ENCODE peak calls at places on chromosomes 1 and 21, in ten cellular contexts. One of them, this sample, is unnamed.

GRCh38 chr1:55127827-55128343 is 87.3 kb downstream of the USP24 start:
- DNase-seq in RWPE1: no peak
- DNase-seq in GM13976: peak
- DNase-seq in K562: no peak
- DNase-seq in astrocyte of the spinal cord: peak
- DNase-seq in GM06990: peak
- DNase-seq in CD8-positive, alpha-beta T cell: no peak
- DNase-seq in CD4-positive, alpha-beta T cell: no peak
- DNase-seq in cardiac muscle cell: no peak
- DNase-seq in thoracic aorta: no peak
- DNase-seq in this sample: no peak

GRCh38 chr21:42235593-42235992 is 16.7 kb downstream of the ABCG1 start:
- DNase-seq in RWPE1: no peak
- DNase-seq in GM13976: no peak
- DNase-seq in K562: peak
- DNase-seq in astrocyte of the spinal cord: no peak
- DNase-seq in GM06990: no peak
- DNase-seq in CD8-positive, alpha-beta T cell: no peak
- DNase-seq in CD4-positive, alpha-beta T cell: no peak
- DNase-seq in cardiac muscle cell: no peak
- DNase-seq in thoracic aorta: no peak
- DNase-seq in this sample: no peak

GRCh38 chr1:210232524-210233215 is at the start of gene SERTAD4:
- DNase-seq in RWPE1: peak
- DNase-seq in GM13976: peak
- DNase-seq in K562: no peak
- DNase-seq in astrocyte of the spinal cord: peak
- DNase-seq in GM06990: no peak
- DNase-seq in CD8-positive, alpha-beta T cell: no peak
- DNase-seq in CD4-positive, alpha-beta T cell: no peak
- DNase-seq in cardiac muscle cell: peak
- DNase-seq in thoracic aorta: no peak
- DNase-seq in this sample: no peak

GRCh38 chr1:89525169-89525855 is 683 bp downstream of the LRRC8B start:
- DNase-seq in RWPE1: no peak
- DNase-seq in GM13976: peak
- DNase-seq in K562: peak
- DNase-seq in astrocyte of the spinal cord: no peak
- DNase-seq in GM06990: no peak
- DNase-seq in CD8-positive, alpha-beta T cell: peak
- DNase-seq in CD4-positive, alpha-beta T cell: peak
- DNase-seq in cardiac muscle cell: peak
- DNase-seq in thoracic aorta: no peak
- DNase-seq in this sample: peak

GRCh38 chr1:89365206-89365605 is 1.3 kb downstream of the GBP6 start:
- DNase-seq in RWPE1: no peak
- DNase-seq in GM13976: no peak
- DNase-seq in K562: no peak
- DNase-seq in astrocyte of the spinal cord: no peak
- DNase-seq in GM06990: no peak
- DNase-seq in CD8-positive, alpha-beta T cell: no peak
- DNase-seq in CD4-positive, alpha-beta T cell: no peak
- DNase-seq in cardiac muscle cell: no peak
- DNase-seq in thoracic aorta: no peak
- DNase-seq in this sample: no peak

GRCh38 chr1:225911207-225912130 is 12.6 kb downstream of the PYCR2 start:
- DNase-seq in RWPE1: no peak
- DNase-seq in GM13976: peak
- DNase-seq in K562: peak
- DNase-seq in astrocyte of the spinal cord: peak
- DNase-seq in GM06990: peak
- DNase-seq in CD8-positive, alpha-beta T cell: peak
- DNase-seq in CD4-positive, alpha-beta T cell: peak
- DNase-seq in cardiac muscle cell: peak
- DNase-seq in thoracic aorta: no peak
- DNase-seq in this sample: peak

GRCh38 chr1:25695066-25695990 is 78.7 kb downstream of the MAN1C1 start:
- DNase-seq in RWPE1: peak
- DNase-seq in GM13976: no peak
- DNase-seq in K562: peak
- DNase-seq in astrocyte of the spinal cord: peak
- DNase-seq in GM06990: no peak
- DNase-seq in CD8-positive, alpha-beta T cell: no peak
- DNase-seq in CD4-positive, alpha-beta T cell: no peak
- DNase-seq in cardiac muscle cell: peak
- DNase-seq in thoracic aorta: peak
- DNase-seq in this sample: no peak

GRCh38 chr1:23263380-23263887 is 46.1 kb upstream of the HTR1D start:
- DNase-seq in RWPE1: no peak
- DNase-seq in GM13976: no peak
- DNase-seq in K562: no peak
- DNase-seq in astrocyte of the spinal cord: no peak
- DNase-seq in GM06990: no peak
- DNase-seq in CD8-positive, alpha-beta T cell: no peak
- DNase-seq in CD4-positive, alpha-beta T cell: no peak
- DNase-seq in cardiac muscle cell: no peak
- DNase-seq in thoracic aorta: no peak
- DNase-seq in this sample: no peak

GRCh38 chr21:42513151-42513984 is at the start of gene SLC37A1:
- DNase-seq in RWPE1: peak
- DNase-seq in GM13976: peak
- DNase-seq in K562: peak
- DNase-seq in astrocyte of the spinal cord: no peak
- DNase-seq in GM06990: peak
- DNase-seq in CD8-positive, alpha-beta T cell: no peak
- DNase-seq in CD4-positive, alpha-beta T cell: peak
- DNase-seq in cardiac muscle cell: peak
- DNase-seq in thoracic aorta: no peak
- DNase-seq in this sample: peak

GRCh38 chr1:18913065-18913502 is 10.7 kb upstream of the ALDH4A1 start:
- DNase-seq in RWPE1: peak
- DNase-seq in GM13976: peak
- DNase-seq in K562: peak
- DNase-seq in astrocyte of the spinal cord: peak
- DNase-seq in GM06990: peak
- DNase-seq in CD8-positive, alpha-beta T cell: peak
- DNase-seq in CD4-positive, alpha-beta T cell: peak
- DNase-seq in cardiac muscle cell: peak
- DNase-seq in thoracic aorta: no peak
- DNase-seq in this sample: peak

GRCh38 chr1:198018529-198018928 is 101.4 kb downstream of the LHX9 start:
- DNase-seq in RWPE1: peak
- DNase-seq in GM13976: no peak
- DNase-seq in K562: no peak
- DNase-seq in astrocyte of the spinal cord: peak
- DNase-seq in GM06990: no peak
- DNase-seq in CD8-positive, alpha-beta T cell: no peak
- DNase-seq in CD4-positive, alpha-beta T cell: no peak
- DNase-seq in cardiac muscle cell: no peak
- DNase-seq in thoracic aorta: no peak
- DNase-seq in this sample: no peak

GRCh38 chr1:118486213-118486612 is 301.2 kb upstream of the SPAG17 start:
- DNase-seq in RWPE1: peak
- DNase-seq in GM13976: no peak
- DNase-seq in K562: no peak
- DNase-seq in astrocyte of the spinal cord: no peak
- DNase-seq in GM06990: no peak
- DNase-seq in CD8-positive, alpha-beta T cell: no peak
- DNase-seq in CD4-positive, alpha-beta T cell: no peak
- DNase-seq in cardiac muscle cell: no peak
- DNase-seq in thoracic aorta: no peak
- DNase-seq in this sample: no peak

GRCh38 chr1:223363856-223364684 is at the start of gene SUSD4:
- DNase-seq in RWPE1: peak
- DNase-seq in GM13976: peak
- DNase-seq in K562: peak
- DNase-seq in astrocyte of the spinal cord: no peak
- DNase-seq in GM06990: peak
- DNase-seq in CD8-positive, alpha-beta T cell: peak
- DNase-seq in CD4-positive, alpha-beta T cell: peak
- DNase-seq in cardiac muscle cell: peak
- DNase-seq in thoracic aorta: no peak
- DNase-seq in this sample: peak

GRCh38 chr1:183289104-183289503 is 103.0 kb downstream of the LAMC2 start:
- DNase-seq in RWPE1: no peak
- DNase-seq in GM13976: no peak
- DNase-seq in K562: no peak
- DNase-seq in astrocyte of the spinal cord: no peak
- DNase-seq in GM06990: no peak
- DNase-seq in CD8-positive, alpha-beta T cell: no peak
- DNase-seq in CD4-positive, alpha-beta T cell: no peak
- DNase-seq in cardiac muscle cell: no peak
- DNase-seq in thoracic aorta: no peak
- DNase-seq in this sample: no peak

GRCh38 chr21:23930565-23930964 is 1676.7 kb downstream of the MRPL39 start:
- DNase-seq in RWPE1: no peak
- DNase-seq in GM13976: no peak
- DNase-seq in K562: no peak
- DNase-seq in astrocyte of the spinal cord: no peak
- DNase-seq in GM06990: no peak
- DNase-seq in CD8-positive, alpha-beta T cell: no peak
- DNase-seq in CD4-positive, alpha-beta T cell: no peak
- DNase-seq in cardiac muscle cell: no peak
- DNase-seq in thoracic aorta: no peak
- DNase-seq in this sample: no peak

GRCh38 chr21:23936991-23937390 is 1670.3 kb downstream of the MRPL39 start:
- DNase-seq in RWPE1: no peak
- DNase-seq in GM13976: no peak
- DNase-seq in K562: no peak
- DNase-seq in astrocyte of the spinal cord: no peak
- DNase-seq in GM06990: no peak
- DNase-seq in CD8-positive, alpha-beta T cell: no peak
- DNase-seq in CD4-positive, alpha-beta T cell: no peak
- DNase-seq in cardiac muscle cell: no peak
- DNase-seq in thoracic aorta: no peak
- DNase-seq in this sample: no peak

GRCh38 chr21:23939369-23940065 is 1667.8 kb downstream of the MRPL39 start:
- DNase-seq in RWPE1: no peak
- DNase-seq in GM13976: no peak
- DNase-seq in K562: no peak
- DNase-seq in astrocyte of the spinal cord: no peak
- DNase-seq in GM06990: no peak
- DNase-seq in CD8-positive, alpha-beta T cell: no peak
- DNase-seq in CD4-positive, alpha-beta T cell: no peak
- DNase-seq in cardiac muscle cell: no peak
- DNase-seq in thoracic aorta: no peak
- DNase-seq in this sample: no peak

GRCh38 chr21:23936224-23936623 is 1671.1 kb downstream of the MRPL39 start:
- DNase-seq in RWPE1: no peak
- DNase-seq in GM13976: peak
- DNase-seq in K562: peak
- DNase-seq in astrocyte of the spinal cord: peak
- DNase-seq in GM06990: no peak
- DNase-seq in CD8-positive, alpha-beta T cell: no peak
- DNase-seq in CD4-positive, alpha-beta T cell: no peak
- DNase-seq in cardiac muscle cell: peak
- DNase-seq in thoracic aorta: no peak
- DNase-seq in this sample: no peak
- TF ChIP-seq CTCF in RWPE1: no peak
- TF ChIP-seq CTCF in GM13976: no peak
- TF ChIP-seq CTCF in K562: no peak
- TF ChIP-seq CTCF in astrocyte of the spinal cord: peak
- TF ChIP-seq CTCF in GM06990: no peak
- TF ChIP-seq CTCF in CD8-positive, alpha-beta T cell: no peak
- TF ChIP-seq CTCF in CD4-positive, alpha-beta T cell: no peak
- TF ChIP-seq CTCF in cardiac muscle cell: no peak
- TF ChIP-seq CTCF in thoracic aorta: no peak
- TF ChIP-seq CTCF in this sample: no peak

GRCh38 chr1:238537641-238538040 is 646.9 kb upstream of the ZP4 start:
- DNase-seq in RWPE1: no peak
- DNase-seq in GM13976: no peak
- DNase-seq in K562: no peak
- DNase-seq in astrocyte of the spinal cord: no peak
- DNase-seq in GM06990: no peak
- DNase-seq in CD8-positive, alpha-beta T cell: no peak
- DNase-seq in CD4-positive, alpha-beta T cell: no peak
- DNase-seq in cardiac muscle cell: no peak
- DNase-seq in thoracic aorta: no peak
- DNase-seq in this sample: no peak
- TF ChIP-seq CTCF in RWPE1: no peak
- TF ChIP-seq CTCF in GM13976: no peak
- TF ChIP-seq CTCF in K562: no peak
- TF ChIP-seq CTCF in astrocyte of the spinal cord: no peak
- TF ChIP-seq CTCF in GM06990: no peak
- TF ChIP-seq CTCF in CD8-positive, alpha-beta T cell: no peak
- TF ChIP-seq CTCF in CD4-positive, alpha-beta T cell: no peak
- TF ChIP-seq CTCF in cardiac muscle cell: no peak
- TF ChIP-seq CTCF in thoracic aorta: no peak
- TF ChIP-seq CTCF in this sample: no peak

GRCh38 chr1:230772457-230773395 is 25.5 kb downstream of the CAPN9 start:
- DNase-seq in RWPE1: peak
- DNase-seq in GM13976: no peak
- DNase-seq in K562: no peak
- DNase-seq in astrocyte of the spinal cord: peak
- DNase-seq in GM06990: no peak
- DNase-seq in CD8-positive, alpha-beta T cell: no peak
- DNase-seq in CD4-positive, alpha-beta T cell: no peak
- DNase-seq in cardiac muscle cell: peak
- DNase-seq in thoracic aorta: no peak
- DNase-seq in this sample: no peak
- TF ChIP-seq CTCF in RWPE1: no peak
- TF ChIP-seq CTCF in GM13976: no peak
- TF ChIP-seq CTCF in K562: peak
- TF ChIP-seq CTCF in astrocyte of the spinal cord: peak
- TF ChIP-seq CTCF in GM06990: peak
- TF ChIP-seq CTCF in CD8-positive, alpha-beta T cell: no peak
- TF ChIP-seq CTCF in CD4-positive, alpha-beta T cell: no peak
- TF ChIP-seq CTCF in cardiac muscle cell: peak
- TF ChIP-seq CTCF in thoracic aorta: peak
- TF ChIP-seq CTCF in this sample: no peak

DNA sequence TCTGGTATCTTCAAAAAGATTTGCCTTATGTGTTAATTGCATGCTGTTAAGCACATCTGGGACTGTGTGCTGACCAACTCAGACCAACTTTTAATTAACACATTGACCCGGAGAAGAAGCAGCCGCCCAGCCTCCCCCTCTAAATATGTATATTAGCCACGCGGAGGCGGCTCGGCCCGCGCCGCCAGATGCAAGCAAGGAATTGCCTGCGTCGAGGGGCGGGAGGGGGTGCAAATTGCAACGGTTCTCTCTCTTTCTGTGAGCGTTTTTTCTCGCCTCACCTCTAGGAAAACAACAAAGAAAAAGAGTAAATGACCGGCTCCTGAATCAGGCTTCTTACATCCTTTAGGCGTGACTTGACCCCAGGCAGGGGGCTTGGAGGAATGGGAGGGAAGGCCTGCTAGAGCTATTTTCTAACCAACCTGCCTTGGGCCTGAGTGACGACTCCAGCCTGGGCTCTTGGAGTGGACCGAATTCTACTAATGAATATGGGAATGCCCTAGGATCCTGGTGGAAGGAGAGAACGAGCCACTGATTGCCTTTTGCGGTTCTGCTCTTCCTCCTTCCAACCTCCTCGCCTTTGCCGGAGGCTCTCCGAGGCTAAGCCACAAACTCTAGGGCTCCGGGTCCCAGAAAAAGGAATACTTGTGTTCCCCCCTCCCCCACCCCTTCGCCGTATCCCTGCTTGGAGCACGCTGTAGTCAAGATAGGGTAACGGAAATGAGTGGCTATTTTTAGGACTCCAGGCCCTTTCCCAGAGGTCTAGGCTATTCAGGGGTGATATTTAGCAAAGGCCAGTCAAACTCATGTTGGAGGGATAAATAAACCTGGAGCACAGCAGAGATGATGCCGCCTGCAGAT is 417.0 kb upstream of the ESRRG start:
- DNase-seq in RWPE1: no peak
- DNase-seq in GM13976: peak
- DNase-seq in K562: no peak
- DNase-seq in astrocyte of the spinal cord: no peak
- DNase-seq in GM06990: no peak
- DNase-seq in CD8-positive, alpha-beta T cell: no peak
- DNase-seq in CD4-positive, alpha-beta T cell: no peak
- DNase-seq in cardiac muscle cell: peak
- DNase-seq in thoracic aorta: no peak
- DNase-seq in this sample: no peak
- TF ChIP-seq CTCF in RWPE1: no peak
- TF ChIP-seq CTCF in GM13976: no peak
- TF ChIP-seq CTCF in K562: no peak
- TF ChIP-seq CTCF in astrocyte of the spinal cord: no peak
- TF ChIP-seq CTCF in GM06990: no peak
- TF ChIP-seq CTCF in CD8-positive, alpha-beta T cell: no peak
- TF ChIP-seq CTCF in CD4-positive, alpha-beta T cell: no peak
- TF ChIP-seq CTCF in cardiac muscle cell: no peak
- TF ChIP-seq CTCF in thoracic aorta: no peak
- TF ChIP-seq CTCF in this sample: no peak